ENCODE peak calls at places on chromosome 17, in six cellular contexts. One of them, this sample, is unnamed. For H3K9me3, the result is how much of the 10 kb centered on the place peaks cover.

GRCh38 chr17:72764632-72765041 is 327.9 kb downstream of the SLC39A11 start:
- DNase-seq in body of pancreas: no peak
- DNase-seq in CD8-positive, alpha-beta T cell: no peak
- DNase-seq in upper lobe of right lung: no peak
- DNase-seq in mucosa of descending colon: no peak
- DNase-seq in left ventricle myocardium inferior: no peak
- DNase-seq in this sample: no peak

GRCh38 chr17:75876190-75876937 is 2.0 kb downstream of the TRIM47 start:
- DNase-seq in CD8-positive, alpha-beta T cell: peak
- DNase-seq in left ventricle myocardium inferior: peak
- DNase-seq in mucosa of descending colon: peak
- DNase-seq in body of pancreas: peak
- DNase-seq in upper lobe of right lung: peak
- DNase-seq in this sample: no peak

GRCh38 chr17:6843241-6843890 is 11.8 kb upstream of the TEKT1 start:
- DNase-seq in mucosa of descending colon: no peak
- DNase-seq in upper lobe of right lung: no peak
- DNase-seq in body of pancreas: no peak
- DNase-seq in CD8-positive, alpha-beta T cell: no peak
- DNase-seq in left ventricle myocardium inferior: no peak
- DNase-seq in this sample: peak

GRCh38 chr17:31269597-31269996 is 27.4 kb downstream of the OMG start:
- DNase-seq in left ventricle myocardium inferior: no peak
- DNase-seq in mucosa of descending colon: no peak
- DNase-seq in upper lobe of right lung: no peak
- DNase-seq in body of pancreas: peak
- DNase-seq in CD8-positive, alpha-beta T cell: no peak
- DNase-seq in this sample: no peak

GRCh38 chr17:28550858-28551257 is 1.6 kb downstream of the UNC119 start:
- DNase-seq in CD8-positive, alpha-beta T cell: no peak
- DNase-seq in body of pancreas: no peak
- DNase-seq in mucosa of descending colon: no peak
- DNase-seq in left ventricle myocardium inferior: no peak
- DNase-seq in upper lobe of right lung: no peak
- DNase-seq in this sample: no peak

GRCh38 chr17:40110457-40110856 is 10.1 kb upstream of the NR1D1 start:
- DNase-seq in body of pancreas: peak
- DNase-seq in mucosa of descending colon: peak
- DNase-seq in left ventricle myocardium inferior: no peak
- DNase-seq in CD8-positive, alpha-beta T cell: no peak
- DNase-seq in upper lobe of right lung: no peak
- DNase-seq in this sample: no peak

GRCh38 chr17:46894476-46895151 is 28.3 kb upstream of the GOSR2 start:
- DNase-seq in body of pancreas: peak
- DNase-seq in upper lobe of right lung: no peak
- DNase-seq in mucosa of descending colon: no peak
- DNase-seq in left ventricle myocardium inferior: no peak
- DNase-seq in CD8-positive, alpha-beta T cell: no peak
- DNase-seq in this sample: no peak

GRCh38 chr17:42153919-42154491 is 784 bp downstream of the RAB5C start:
- DNase-seq in CD8-positive, alpha-beta T cell: no peak
- DNase-seq in upper lobe of right lung: no peak
- DNase-seq in mucosa of descending colon: no peak
- DNase-seq in body of pancreas: no peak
- DNase-seq in left ventricle myocardium inferior: no peak
- DNase-seq in this sample: no peak

GRCh38 chr17:920190-920589 is 59.4 kb downstream of the NXN start:
- DNase-seq in CD8-positive, alpha-beta T cell: no peak
- DNase-seq in body of pancreas: no peak
- DNase-seq in mucosa of descending colon: no peak
- DNase-seq in upper lobe of right lung: no peak
- DNase-seq in left ventricle myocardium inferior: no peak
- DNase-seq in this sample: no peak

GRCh38 chr17:918102-918740 is 61.4 kb downstream of the NXN start:
- DNase-seq in upper lobe of right lung: no peak
- DNase-seq in body of pancreas: no peak
- DNase-seq in CD8-positive, alpha-beta T cell: no peak
- DNase-seq in left ventricle myocardium inferior: no peak
- DNase-seq in mucosa of descending colon: no peak
- DNase-seq in this sample: no peak

GRCh38 chr17:923633-924032 is 55.9 kb downstream of the NXN start:
- DNase-seq in upper lobe of right lung: no peak
- DNase-seq in left ventricle myocardium inferior: no peak
- DNase-seq in mucosa of descending colon: no peak
- DNase-seq in CD8-positive, alpha-beta T cell: no peak
- DNase-seq in body of pancreas: no peak
- DNase-seq in this sample: no peak

GRCh38 chr17:924711-925480 is 54.7 kb downstream of the NXN start:
- DNase-seq in body of pancreas: no peak
- DNase-seq in upper lobe of right lung: no peak
- DNase-seq in left ventricle myocardium inferior: no peak
- DNase-seq in mucosa of descending colon: no peak
- DNase-seq in CD8-positive, alpha-beta T cell: no peak
- DNase-seq in this sample: no peak

DNA sequence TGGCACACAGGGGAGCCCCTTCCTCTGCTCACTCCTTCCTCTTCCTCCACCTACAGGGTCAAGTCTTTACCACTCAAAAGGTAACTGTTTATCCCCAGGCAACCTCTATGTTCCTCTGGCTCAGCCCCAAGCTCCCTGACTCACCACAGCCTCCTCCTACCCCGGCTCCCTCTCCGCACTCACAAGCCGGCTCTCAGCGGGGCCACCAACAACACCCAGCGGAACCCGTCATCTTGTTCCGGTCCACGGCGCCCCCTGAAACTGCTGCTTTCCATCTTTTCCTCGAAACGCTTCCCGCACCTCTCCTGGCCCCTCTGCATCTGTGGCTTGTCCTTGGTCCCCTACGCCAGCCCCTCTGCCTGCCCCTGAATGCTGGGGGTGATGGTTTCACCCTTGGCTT is 58.4 kb downstream of the NXN start:
- DNase-seq in body of pancreas: no peak
- DNase-seq in mucosa of descending colon: no peak
- DNase-seq in CD8-positive, alpha-beta T cell: no peak
- DNase-seq in left ventricle myocardium inferior: no peak
- DNase-seq in upper lobe of right lung: no peak
- DNase-seq in this sample: no peak
- H3K9me3 ChIP-seq in body of pancreas: under half
- H3K9me3 ChIP-seq in mucosa of descending colon: under half
- H3K9me3 ChIP-seq in CD8-positive, alpha-beta T cell: under half
- H3K9me3 ChIP-seq in left ventricle myocardium inferior: under half
- H3K9me3 ChIP-seq in upper lobe of right lung: under half
- H3K9me3 ChIP-seq in this sample: under half

GRCh38 chr17:65830356-65830755 is 268.9 kb upstream of the AXIN2 start:
- DNase-seq in upper lobe of right lung: no peak
- DNase-seq in body of pancreas: no peak
- DNase-seq in left ventricle myocardium inferior: no peak
- DNase-seq in mucosa of descending colon: no peak
- DNase-seq in CD8-positive, alpha-beta T cell: no peak
- DNase-seq in this sample: no peak

GRCh38 chr17:65833214-65833613 is 271.8 kb upstream of the AXIN2 start:
- DNase-seq in CD8-positive, alpha-beta T cell: no peak
- DNase-seq in left ventricle myocardium inferior: no peak
- DNase-seq in upper lobe of right lung: no peak
- DNase-seq in mucosa of descending colon: no peak
- DNase-seq in body of pancreas: no peak
- DNase-seq in this sample: no peak
- H3K9me3 ChIP-seq in CD8-positive, alpha-beta T cell: under half
- H3K9me3 ChIP-seq in left ventricle myocardium inferior: half or more
- H3K9me3 ChIP-seq in upper lobe of right lung: under half
- H3K9me3 ChIP-seq in mucosa of descending colon: under half
- H3K9me3 ChIP-seq in body of pancreas: under half
- H3K9me3 ChIP-seq in this sample: under half

GRCh38 chr17:17423656-17424055 is 53.1 kb upstream of the MED9 start:
- DNase-seq in body of pancreas: no peak
- DNase-seq in mucosa of descending colon: no peak
- DNase-seq in CD8-positive, alpha-beta T cell: no peak
- DNase-seq in left ventricle myocardium inferior: no peak
- DNase-seq in upper lobe of right lung: no peak
- DNase-seq in this sample: no peak
- H3K9me3 ChIP-seq in body of pancreas: under half
- H3K9me3 ChIP-seq in mucosa of descending colon: under half
- H3K9me3 ChIP-seq in CD8-positive, alpha-beta T cell: under half
- H3K9me3 ChIP-seq in left ventricle myocardium inferior: under half
- H3K9me3 ChIP-seq in upper lobe of right lung: under half
- H3K9me3 ChIP-seq in this sample: under half

GRCh38 chr17:27106347-27106981 is 187.4 kb upstream of the WSB1 start:
- DNase-seq in CD8-positive, alpha-beta T cell: no peak
- DNase-seq in upper lobe of right lung: no peak
- DNase-seq in body of pancreas: no peak
- DNase-seq in mucosa of descending colon: no peak
- DNase-seq in left ventricle myocardium inferior: no peak
- DNase-seq in this sample: no peak
- H3K9me3 ChIP-seq in CD8-positive, alpha-beta T cell: under half
- H3K9me3 ChIP-seq in upper lobe of right lung: under half
- H3K9me3 ChIP-seq in body of pancreas: under half
- H3K9me3 ChIP-seq in mucosa of descending colon: under half
- H3K9me3 ChIP-seq in left ventricle myocardium inferior: under half
- H3K9me3 ChIP-seq in this sample: under half

DNA sequence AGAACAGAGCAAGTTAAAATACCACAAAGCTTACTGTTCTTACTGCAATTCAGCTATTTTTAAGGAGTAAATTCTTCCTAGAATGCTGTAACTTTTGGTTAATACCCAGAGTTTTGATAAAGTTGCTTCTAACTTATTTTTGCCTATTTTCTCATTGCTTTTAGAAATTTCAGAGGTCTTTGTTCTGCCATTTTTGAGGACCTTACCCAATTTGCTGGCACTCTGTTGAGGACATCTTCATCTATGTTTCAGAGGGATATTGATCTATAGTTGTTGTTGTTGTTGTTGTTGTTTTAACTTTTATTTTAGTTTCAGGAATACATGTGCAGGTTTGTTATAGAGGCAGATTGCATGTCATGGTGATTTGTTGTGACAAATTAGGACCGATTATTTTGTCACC is 111.0 kb upstream of the NACA2 start:
- DNase-seq in mucosa of descending colon: no peak
- DNase-seq in body of pancreas: no peak
- DNase-seq in upper lobe of right lung: no peak
- DNase-seq in CD8-positive, alpha-beta T cell: no peak
- DNase-seq in left ventricle myocardium inferior: no peak
- DNase-seq in this sample: no peak
- H3K9me3 ChIP-seq in mucosa of descending colon: under half
- H3K9me3 ChIP-seq in body of pancreas: under half
- H3K9me3 ChIP-seq in upper lobe of right lung: under half
- H3K9me3 ChIP-seq in CD8-positive, alpha-beta T cell: under half
- H3K9me3 ChIP-seq in left ventricle myocardium inferior: half or more
- H3K9me3 ChIP-seq in this sample: under half

GRCh38 chr17:52709724-52710123 is 551.2 kb upstream of the CA10 start:
- DNase-seq in mucosa of descending colon: no peak
- DNase-seq in left ventricle myocardium inferior: no peak
- DNase-seq in body of pancreas: no peak
- DNase-seq in CD8-positive, alpha-beta T cell: no peak
- DNase-seq in upper lobe of right lung: no peak
- DNase-seq in this sample: no peak
- H3K9me3 ChIP-seq in mucosa of descending colon: under half
- H3K9me3 ChIP-seq in left ventricle myocardium inferior: under half
- H3K9me3 ChIP-seq in body of pancreas: under half
- H3K9me3 ChIP-seq in CD8-positive, alpha-beta T cell: under half
- H3K9me3 ChIP-seq in upper lobe of right lung: under half
- H3K9me3 ChIP-seq in this sample: under half

This sample was measured in SK-N-MC.